ENCODE peak calls at places on chromosome 11, in four cellular contexts. One of them, this sample, is unnamed.

GRCh38 chr11:73406619-73407018 is 30.4 kb downstream of the RELT start:
- DNase-seq in GM23338: no peak
- DNase-seq in CD8-positive, alpha-beta memory T cell: no peak
- DNase-seq in aorta: no peak
- DNase-seq in this sample: no peak

GRCh38 chr11:7548659-7549283 is 35.0 kb downstream of the PPFIBP2 start:
- DNase-seq in GM23338: peak
- DNase-seq in CD8-positive, alpha-beta memory T cell: no peak
- DNase-seq in aorta: no peak
- DNase-seq in this sample: peak

GRCh38 chr11:103609117-103610066 is 427.0 kb upstream of the DDI1 start:
- DNase-seq in GM23338: peak
- DNase-seq in CD8-positive, alpha-beta memory T cell: no peak
- DNase-seq in aorta: no peak
- DNase-seq in this sample: peak

GRCh38 chr11:44779736-44780520 is 53.2 kb downstream of the TSPAN18 start:
- DNase-seq in GM23338: no peak
- DNase-seq in CD8-positive, alpha-beta memory T cell: no peak
- DNase-seq in aorta: no peak
- DNase-seq in this sample: no peak

GRCh38 chr11:118078972-118079411 is 2.1 kb downstream of the TMPRSS4 start:
- DNase-seq in GM23338: no peak
- DNase-seq in CD8-positive, alpha-beta memory T cell: no peak
- DNase-seq in aorta: peak
- DNase-seq in this sample: no peak

GRCh38 chr11:86947541-86947940 is 7.7 kb downstream of the FZD4 start:
- DNase-seq in GM23338: no peak
- DNase-seq in CD8-positive, alpha-beta memory T cell: no peak
- DNase-seq in aorta: no peak
- DNase-seq in this sample: no peak

GRCh38 chr11:65585396-65586246 is 9.8 kb downstream of the EHBP1L1 start:
- DNase-seq in GM23338: peak
- DNase-seq in CD8-positive, alpha-beta memory T cell: no peak
- DNase-seq in aorta: no peak
- DNase-seq in this sample: no peak

GRCh38 chr11:132734217-132734616 is 798.1 kb downstream of the OPCML start:
- DNase-seq in GM23338: no peak
- DNase-seq in CD8-positive, alpha-beta memory T cell: no peak
- DNase-seq in aorta: no peak
- DNase-seq in this sample: no peak

GRCh38 chr11:35978891-35979290 is 35.0 kb downstream of the LDLRAD3 start:
- DNase-seq in GM23338: no peak
- DNase-seq in CD8-positive, alpha-beta memory T cell: no peak
- DNase-seq in aorta: no peak
- DNase-seq in this sample: no peak

GRCh38 chr11:35981581-35981980 is 37.7 kb downstream of the LDLRAD3 start:
- DNase-seq in GM23338: no peak
- DNase-seq in CD8-positive, alpha-beta memory T cell: no peak
- DNase-seq in aorta: peak
- DNase-seq in this sample: no peak

GRCh38 chr11:35980646-35981402 is 37.0 kb downstream of the LDLRAD3 start:
- DNase-seq in GM23338: no peak
- DNase-seq in CD8-positive, alpha-beta memory T cell: no peak
- DNase-seq in aorta: no peak
- DNase-seq in this sample: no peak

GRCh38 chr11:35983965-35984364 is 40.1 kb downstream of the LDLRAD3 start:
- DNase-seq in GM23338: no peak
- DNase-seq in CD8-positive, alpha-beta memory T cell: no peak
- DNase-seq in aorta: no peak
- DNase-seq in this sample: no peak

DNA sequence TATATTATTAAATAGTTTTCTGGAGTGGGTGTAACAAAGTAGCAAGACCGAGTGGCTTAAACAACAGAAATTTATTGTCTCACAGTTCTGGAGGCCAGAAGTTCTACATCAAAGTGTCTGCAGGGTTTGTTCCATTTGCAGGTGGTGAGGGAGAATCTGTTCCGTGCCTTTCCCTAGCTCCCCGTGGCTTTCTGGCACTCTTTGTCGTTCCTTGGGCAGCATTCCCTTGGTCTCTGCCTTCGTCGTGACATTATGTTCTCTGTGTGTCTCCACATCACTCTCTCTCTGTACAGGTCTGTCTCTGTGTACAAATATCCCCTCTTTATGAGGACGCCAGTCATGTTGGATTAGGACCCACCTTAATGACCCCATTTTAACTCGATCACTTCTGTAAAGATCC is 38.2 kb downstream of the LDLRAD3 start:
- DNase-seq in GM23338: no peak
- DNase-seq in CD8-positive, alpha-beta memory T cell: no peak
- DNase-seq in aorta: no peak
- DNase-seq in this sample: no peak
- H3K4me3 ChIP-seq in GM23338: no peak
- H3K4me3 ChIP-seq in CD8-positive, alpha-beta memory T cell: no peak
- H3K4me3 ChIP-seq in aorta: no peak
- H3K4me3 ChIP-seq in this sample: no peak

DNA sequence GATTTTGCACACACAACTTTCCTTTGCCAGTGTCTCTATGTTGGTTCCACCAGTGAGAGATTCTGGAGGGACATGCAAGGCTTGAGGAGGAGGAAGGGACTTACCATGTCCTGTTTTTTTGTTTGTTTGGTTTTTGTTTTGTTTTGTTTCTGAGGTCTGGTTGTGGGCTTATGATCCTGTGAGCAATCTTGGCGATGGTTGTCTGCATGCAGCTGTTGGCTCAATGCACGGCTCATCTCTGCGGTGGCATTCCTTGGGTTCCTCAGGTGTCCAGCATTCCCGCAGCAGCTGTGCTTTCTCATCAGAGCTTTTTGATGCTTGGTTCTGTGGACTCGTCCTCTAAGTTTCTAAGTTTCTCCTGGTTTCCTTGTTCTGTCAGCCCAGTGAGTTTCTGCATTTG is 4.8 kb upstream of the NNMT start:
- DNase-seq in GM23338: no peak
- DNase-seq in CD8-positive, alpha-beta memory T cell: no peak
- DNase-seq in aorta: no peak
- DNase-seq in this sample: no peak
- H3K4me3 ChIP-seq in GM23338: no peak
- H3K4me3 ChIP-seq in CD8-positive, alpha-beta memory T cell: no peak
- H3K4me3 ChIP-seq in aorta: no peak
- H3K4me3 ChIP-seq in this sample: no peak

GRCh38 chr11:76321820-76322524 is 59.0 kb downstream of the THAP12 start:
- DNase-seq in GM23338: peak
- DNase-seq in CD8-positive, alpha-beta memory T cell: no peak
- DNase-seq in aorta: no peak
- DNase-seq in this sample: no peak

GRCh38 chr11:76322593-76323341 is 58.2 kb downstream of the THAP12 start:
- DNase-seq in GM23338: no peak
- DNase-seq in CD8-positive, alpha-beta memory T cell: no peak
- DNase-seq in aorta: no peak
- DNase-seq in this sample: no peak

GRCh38 chr11:76323804-76324203 is 57.1 kb downstream of the THAP12 start:
- DNase-seq in GM23338: no peak
- DNase-seq in CD8-positive, alpha-beta memory T cell: no peak
- DNase-seq in aorta: no peak
- DNase-seq in this sample: no peak

GRCh38 chr11:76320929-76321328 is 60.0 kb downstream of the THAP12 start:
- DNase-seq in GM23338: no peak
- DNase-seq in CD8-positive, alpha-beta memory T cell: no peak
- DNase-seq in aorta: no peak
- DNase-seq in this sample: no peak

GRCh38 chr11:76321340-76321739 is 59.6 kb downstream of the THAP12 start:
- DNase-seq in GM23338: peak
- DNase-seq in CD8-positive, alpha-beta memory T cell: no peak
- DNase-seq in aorta: no peak
- DNase-seq in this sample: no peak
- H3K4me3 ChIP-seq in GM23338: peak
- H3K4me3 ChIP-seq in CD8-positive, alpha-beta memory T cell: no peak
- H3K4me3 ChIP-seq in aorta: no peak
- H3K4me3 ChIP-seq in this sample: no peak

DNA sequence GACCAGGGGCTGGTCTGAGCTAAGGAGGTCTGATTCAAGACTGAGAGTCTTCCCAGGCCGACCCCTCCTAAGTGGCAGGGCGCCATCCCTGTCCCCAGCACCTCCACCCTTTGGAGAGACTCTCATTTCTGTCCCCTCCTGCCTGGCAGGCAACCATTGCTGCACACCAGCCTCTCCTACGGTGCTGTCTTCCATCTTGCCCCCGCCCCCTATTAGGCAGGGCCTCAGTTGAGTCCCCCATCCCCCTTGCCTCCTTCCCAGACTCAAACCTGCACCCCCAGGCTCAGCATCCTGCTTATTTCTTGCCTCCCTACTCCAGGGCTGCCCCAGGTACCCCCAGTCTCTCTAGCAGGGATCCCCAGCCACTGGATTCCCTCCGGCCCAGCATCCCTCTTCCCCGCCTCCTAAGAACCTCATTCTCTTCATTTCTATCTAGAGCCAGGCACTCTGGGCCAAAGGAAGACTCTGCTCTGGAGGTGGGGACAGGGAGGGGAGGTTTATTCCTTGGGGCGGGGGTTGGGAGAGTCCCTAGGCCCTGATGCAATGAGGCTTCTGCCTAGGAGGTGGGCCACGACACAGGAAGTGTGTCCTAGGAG is 1.7 kb upstream of the RCOR2 start:
- DNase-seq in GM23338: peak
- DNase-seq in CD8-positive, alpha-beta memory T cell: no peak
- DNase-seq in aorta: no peak
- DNase-seq in this sample: no peak
- H3K4me3 ChIP-seq in GM23338: peak
- H3K4me3 ChIP-seq in CD8-positive, alpha-beta memory T cell: no peak
- H3K4me3 ChIP-seq in aorta: no peak
- H3K4me3 ChIP-seq in this sample: no peak

GRCh38 chr11:112270551-112271180 is 10.0 kb upstream of the PLET1 start:
- DNase-seq in GM23338: peak
- DNase-seq in CD8-positive, alpha-beta memory T cell: no peak
- DNase-seq in aorta: no peak
- DNase-seq in this sample: no peak
- H3K4me3 ChIP-seq in GM23338: no peak
- H3K4me3 ChIP-seq in CD8-positive, alpha-beta memory T cell: no peak
- H3K4me3 ChIP-seq in aorta: no peak
- H3K4me3 ChIP-seq in this sample: no peak

DNA sequence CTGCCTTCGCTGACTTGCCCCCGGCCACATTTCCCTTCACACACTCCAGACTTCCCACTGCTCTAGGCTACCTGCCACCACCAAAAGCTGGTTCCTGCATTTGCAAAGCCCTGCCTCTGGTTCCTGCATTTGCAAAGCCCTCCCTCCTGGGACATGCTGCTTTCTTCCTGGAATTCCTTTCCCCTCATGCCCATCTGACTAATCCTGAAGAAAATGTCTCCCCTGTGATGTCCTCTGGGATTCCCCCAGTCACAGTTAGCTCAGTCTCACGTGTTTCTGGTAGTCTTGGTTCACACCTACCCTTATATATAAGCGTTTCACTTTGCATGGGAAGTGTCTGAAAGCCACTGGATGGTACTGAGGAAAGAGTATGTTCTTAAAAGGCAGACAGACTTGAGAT is 206.9 kb downstream of the DBX1 start:
- DNase-seq in GM23338: peak
- DNase-seq in CD8-positive, alpha-beta memory T cell: no peak
- DNase-seq in aorta: no peak
- DNase-seq in this sample: no peak
- H3K4me3 ChIP-seq in GM23338: no peak
- H3K4me3 ChIP-seq in CD8-positive, alpha-beta memory T cell: no peak
- H3K4me3 ChIP-seq in aorta: no peak
- H3K4me3 ChIP-seq in this sample: no peak

DNA sequence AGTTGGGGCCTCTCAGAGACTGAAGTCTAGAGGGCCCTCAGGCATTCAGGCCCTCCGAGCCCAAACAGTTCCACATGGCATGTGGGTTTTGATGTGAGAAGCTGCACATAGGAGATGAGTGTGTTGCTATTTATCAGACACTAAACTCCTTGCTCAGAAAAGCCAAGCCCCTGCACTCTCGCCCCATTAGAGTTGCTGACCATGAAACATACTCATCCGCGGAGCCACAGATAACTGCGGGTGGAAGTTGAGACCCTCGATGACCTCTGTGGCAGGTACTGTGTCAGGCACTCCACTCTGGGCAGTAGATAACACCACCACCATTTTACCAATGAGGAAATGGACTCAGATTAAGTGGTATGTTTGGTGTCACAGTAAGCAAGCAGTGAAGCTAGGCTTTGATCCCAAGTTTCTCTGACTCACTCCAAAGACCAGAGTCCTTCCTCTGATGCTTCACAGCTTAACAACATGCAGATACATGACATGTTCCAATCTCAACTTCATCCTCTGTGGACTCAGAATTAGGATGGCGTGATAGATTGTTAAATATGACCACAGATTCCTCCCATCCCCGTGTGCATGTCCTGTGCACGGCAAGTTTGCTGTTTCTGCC is 202.1 kb downstream of the ADAMTS15 start:
- DNase-seq in GM23338: no peak
- DNase-seq in CD8-positive, alpha-beta memory T cell: no peak
- DNase-seq in aorta: no peak
- DNase-seq in this sample: no peak
- H3K4me3 ChIP-seq in GM23338: no peak
- H3K4me3 ChIP-seq in CD8-positive, alpha-beta memory T cell: no peak
- H3K4me3 ChIP-seq in aorta: no peak
- H3K4me3 ChIP-seq in this sample: no peak

This sample was measured in Jurkat, Clone E6-1.